ENCODE peak calls at places on chromosomes 3 and 15, in six cellular contexts. One of them, this sample, is unnamed.

GRCh38 chr3:179265875-179266274 is 15.0 kb upstream of the KCNMB3 start:
- DNase-seq in stimulated activated CD4-positive, alpha-beta T cell treated with anti-CD3 and anti-CD28 coated beads, Interleukin-4, amount 100 ng/mL, for 48 hours: no peak
- DNase-seq in PC-3: no peak
- DNase-seq in activated CD4-positive, alpha-beta T cell treated with anti-CD3 and anti-CD28 coated beads, Interleukin-2, amount 10 ng/mL, durations not matched to agents 24 days and 14 days: no peak
- DNase-seq in endothelial cell: no peak
- DNase-seq in NCI-H2081: no peak
- DNase-seq in this sample: no peak

GRCh38 chr15:55998478-55998877 is 5.1 kb upstream of the NEDD4 start:
- DNase-seq in stimulated activated CD4-positive, alpha-beta T cell treated with anti-CD3 and anti-CD28 coated beads, Interleukin-4, amount 100 ng/mL, for 48 hours: no peak
- DNase-seq in PC-3: peak; percentile 33
- DNase-seq in activated CD4-positive, alpha-beta T cell treated with anti-CD3 and anti-CD28 coated beads, Interleukin-2, amount 10 ng/mL, durations not matched to agents 24 days and 14 days: no peak
- DNase-seq in endothelial cell: no peak
- DNase-seq in NCI-H2081: no peak
- DNase-seq in this sample: no peak

GRCh38 chr3:13309004-13309403 is 111.1 kb downstream of the NUP210 start:
- DNase-seq in stimulated activated CD4-positive, alpha-beta T cell treated with anti-CD3 and anti-CD28 coated beads, Interleukin-4, amount 100 ng/mL, for 48 hours: no peak
- DNase-seq in PC-3: no peak
- DNase-seq in activated CD4-positive, alpha-beta T cell treated with anti-CD3 and anti-CD28 coated beads, Interleukin-2, amount 10 ng/mL, durations not matched to agents 24 days and 14 days: no peak
- DNase-seq in endothelial cell: no peak
- DNase-seq in NCI-H2081: no peak
- DNase-seq in this sample: no peak

GRCh38 chr3:157464283-157464682 is 27.6 kb downstream of the PTX3 start:
- DNase-seq in stimulated activated CD4-positive, alpha-beta T cell treated with anti-CD3 and anti-CD28 coated beads, Interleukin-4, amount 100 ng/mL, for 48 hours: no peak
- DNase-seq in PC-3: no peak
- DNase-seq in activated CD4-positive, alpha-beta T cell treated with anti-CD3 and anti-CD28 coated beads, Interleukin-2, amount 10 ng/mL, durations not matched to agents 24 days and 14 days: no peak
- DNase-seq in endothelial cell: no peak
- DNase-seq in NCI-H2081: peak; percentile 11
- DNase-seq in this sample: no peak

GRCh38 chr3:45414823-45415222 is 26.4 kb downstream of the LARS2 start:
- DNase-seq in stimulated activated CD4-positive, alpha-beta T cell treated with anti-CD3 and anti-CD28 coated beads, Interleukin-4, amount 100 ng/mL, for 48 hours: no peak
- DNase-seq in PC-3: no peak
- DNase-seq in activated CD4-positive, alpha-beta T cell treated with anti-CD3 and anti-CD28 coated beads, Interleukin-2, amount 10 ng/mL, durations not matched to agents 24 days and 14 days: no peak
- DNase-seq in endothelial cell: no peak
- DNase-seq in NCI-H2081: no peak
- DNase-seq in this sample: no peak

GRCh38 chr3:133944181-133944580 is 48.5 kb upstream of the RAB6B start:
- DNase-seq in stimulated activated CD4-positive, alpha-beta T cell treated with anti-CD3 and anti-CD28 coated beads, Interleukin-4, amount 100 ng/mL, for 48 hours: no peak
- DNase-seq in PC-3: peak; percentile 60
- DNase-seq in activated CD4-positive, alpha-beta T cell treated with anti-CD3 and anti-CD28 coated beads, Interleukin-2, amount 10 ng/mL, durations not matched to agents 24 days and 14 days: no peak
- DNase-seq in endothelial cell: no peak
- DNase-seq in NCI-H2081: no peak
- DNase-seq in this sample: no peak

GRCh38 chr3:180680097-180680430 is 775 bp upstream of the CCDC39 start:
- DNase-seq in stimulated activated CD4-positive, alpha-beta T cell treated with anti-CD3 and anti-CD28 coated beads, Interleukin-4, amount 100 ng/mL, for 48 hours: peak; percentile 1
- DNase-seq in PC-3: no peak
- DNase-seq in activated CD4-positive, alpha-beta T cell treated with anti-CD3 and anti-CD28 coated beads, Interleukin-2, amount 10 ng/mL, durations not matched to agents 24 days and 14 days: no peak
- DNase-seq in endothelial cell: peak; percentile 55
- DNase-seq in NCI-H2081: peak; percentile 89
- DNase-seq in this sample: peak; percentile 59

GRCh38 chr15:80474224-80474619 is 70.0 kb downstream of the ARNT2 start:
- DNase-seq in stimulated activated CD4-positive, alpha-beta T cell treated with anti-CD3 and anti-CD28 coated beads, Interleukin-4, amount 100 ng/mL, for 48 hours: no peak
- DNase-seq in PC-3: no peak
- DNase-seq in activated CD4-positive, alpha-beta T cell treated with anti-CD3 and anti-CD28 coated beads, Interleukin-2, amount 10 ng/mL, durations not matched to agents 24 days and 14 days: no peak
- DNase-seq in endothelial cell: no peak
- DNase-seq in NCI-H2081: no peak
- DNase-seq in this sample: no peak

GRCh38 chr3:182165234-182165633 is 453.5 kb downstream of the SOX2 start:
- DNase-seq in stimulated activated CD4-positive, alpha-beta T cell treated with anti-CD3 and anti-CD28 coated beads, Interleukin-4, amount 100 ng/mL, for 48 hours: no peak
- DNase-seq in PC-3: peak; percentile 77
- DNase-seq in activated CD4-positive, alpha-beta T cell treated with anti-CD3 and anti-CD28 coated beads, Interleukin-2, amount 10 ng/mL, durations not matched to agents 24 days and 14 days: no peak
- DNase-seq in endothelial cell: no peak
- DNase-seq in NCI-H2081: no peak
- DNase-seq in this sample: no peak

GRCh38 chr3:40170395-40170794 is 139.1 kb upstream of the EIF1B start:
- DNase-seq in stimulated activated CD4-positive, alpha-beta T cell treated with anti-CD3 and anti-CD28 coated beads, Interleukin-4, amount 100 ng/mL, for 48 hours: no peak
- DNase-seq in PC-3: no peak
- DNase-seq in activated CD4-positive, alpha-beta T cell treated with anti-CD3 and anti-CD28 coated beads, Interleukin-2, amount 10 ng/mL, durations not matched to agents 24 days and 14 days: no peak
- DNase-seq in endothelial cell: no peak
- DNase-seq in NCI-H2081: no peak
- DNase-seq in this sample: no peak

GRCh38 chr3:151552589-151552988 is 91.7 kb upstream of the IGSF10 start:
- DNase-seq in stimulated activated CD4-positive, alpha-beta T cell treated with anti-CD3 and anti-CD28 coated beads, Interleukin-4, amount 100 ng/mL, for 48 hours: no peak
- DNase-seq in PC-3: no peak
- DNase-seq in activated CD4-positive, alpha-beta T cell treated with anti-CD3 and anti-CD28 coated beads, Interleukin-2, amount 10 ng/mL, durations not matched to agents 24 days and 14 days: no peak
- DNase-seq in endothelial cell: no peak
- DNase-seq in NCI-H2081: no peak
- DNase-seq in this sample: no peak

GRCh38 chr3:65877160-65877559 is 161.6 kb downstream of the MAGI1 start:
- DNase-seq in stimulated activated CD4-positive, alpha-beta T cell treated with anti-CD3 and anti-CD28 coated beads, Interleukin-4, amount 100 ng/mL, for 48 hours: no peak
- DNase-seq in PC-3: no peak
- DNase-seq in activated CD4-positive, alpha-beta T cell treated with anti-CD3 and anti-CD28 coated beads, Interleukin-2, amount 10 ng/mL, durations not matched to agents 24 days and 14 days: no peak
- DNase-seq in endothelial cell: no peak
- DNase-seq in NCI-H2081: no peak
- DNase-seq in this sample: no peak

GRCh38 chr15:66673410-66674322 is 28.4 kb upstream of the SMAD6 start:
- DNase-seq in stimulated activated CD4-positive, alpha-beta T cell treated with anti-CD3 and anti-CD28 coated beads, Interleukin-4, amount 100 ng/mL, for 48 hours: peak; percentile 49
- DNase-seq in PC-3: no peak
- DNase-seq in activated CD4-positive, alpha-beta T cell treated with anti-CD3 and anti-CD28 coated beads, Interleukin-2, amount 10 ng/mL, durations not matched to agents 24 days and 14 days: peak; percentile 76
- DNase-seq in endothelial cell: peak; percentile 32
- DNase-seq in NCI-H2081: no peak
- DNase-seq in this sample: no peak

This sample was measured in NCI-H1092 treated with DMSO at 0.1 percent for 48 hours.